ENCODE peak calls at places on chromosomes 5 and 9, in five cellular contexts. A is NT2/D1, C is HepG2, D is GM12878, T is H1. J is an unnamed sample.

GRCh38 chr5:72363146-72363802 is 43.1 kb downstream of the PTCD2 start:
- DNase-seq in A (peak), T (no peak), D (no peak), C (no peak), J (no peak)

GRCh38 chr5:96214442-96215197 is 218.4 kb downstream of the PCSK1 start:
- DNase-seq in A (no peak), T (no peak), C (peak), D (no peak), J (no peak)

GRCh38 chr5:59128646-59129290 is 545.9 kb downstream of the RAB3C start:
- DNase-seq in A (no peak), C (no peak), D (no peak), T (no peak), J (no peak)

GRCh38 chr9:37236822-37237221 is 116.4 kb downstream of the ZCCHC7 start:
- DNase-seq in T (no peak), A (no peak), D (no peak), C (no peak), J (no peak)

GRCh38 chr9:33731142-33731541 is 64.2 kb upstream of the PRSS3 start:
- DNase-seq in D (no peak), C (no peak), T (no peak), A (no peak), J (no peak)

GRCh38 chr5:82661462-82661861 is 383.3 kb upstream of the RPS23 start:
- DNase-seq in A (no peak), D (no peak), C (no peak), T (no peak), J (no peak)

GRCh38 chr5:10636363-10637142 is 72.7 kb downstream of the ANKRD33B start:
- DNase-seq in A (no peak), C (no peak), D (no peak), T (peak), J (no peak)

GRCh38 chr5:131671994-131672655 is 37.1 kb upstream of the RAPGEF6 start:
- DNase-seq in D (no peak), C (peak), T (no peak), A (no peak), J (no peak)

GRCh38 chr5:173925449-173926071 is 37.4 kb downstream of the CPEB4 start:
- DNase-seq in A (no peak), T (no peak), D (no peak), C (no peak), J (peak)

GRCh38 chr5:135915466-135916001 is 19.9 kb upstream of the IL9 start:
- DNase-seq in T (no peak), D (no peak), C (no peak), A (no peak), J (no peak)

GRCh38 chr5:33023649-33024048 is 312.5 kb downstream of the NPR3 start:
- DNase-seq in A (no peak), T (no peak), C (no peak), D (no peak), J (no peak)

GRCh38 chr5:16271851-16272250 is 92.3 kb upstream of the MARCHF11 start:
- DNase-seq in C (peak), A (no peak), D (no peak), T (no peak), J (no peak)
- TF ChIP-seq SUZ12 in C (no peak), A (no peak), D (no peak), T (no peak), J (no peak)

GRCh38 chr5:133828727-133829126 is 139.7 kb downstream of the C5orf15 start:
- DNase-seq in C (no peak), A (no peak), D (no peak), T (no peak), J (no peak)
- TF ChIP-seq SUZ12 in C (no peak), A (no peak), D (no peak), T (no peak), J (no peak)

GRCh38 chr5:119343042-119343441 is 12.8 kb upstream of the TNFAIP8 start:
- DNase-seq in D (no peak), C (no peak), T (no peak), A (no peak), J (no peak)

GRCh38 chr5:119339965-119340364 is 15.9 kb upstream of the TNFAIP8 start:
- DNase-seq in C (no peak), T (no peak), D (no peak), A (no peak), J (no peak)

GRCh38 chr5:119342414-119342813 is 13.4 kb upstream of the TNFAIP8 start:
- DNase-seq in A (no peak), C (no peak), D (no peak), T (no peak), J (no peak)

GRCh38 chr5:119340597-119341218 is 15.1 kb upstream of the TNFAIP8 start:
- DNase-seq in D (peak), C (no peak), A (no peak), T (no peak), J (no peak)

DNA sequence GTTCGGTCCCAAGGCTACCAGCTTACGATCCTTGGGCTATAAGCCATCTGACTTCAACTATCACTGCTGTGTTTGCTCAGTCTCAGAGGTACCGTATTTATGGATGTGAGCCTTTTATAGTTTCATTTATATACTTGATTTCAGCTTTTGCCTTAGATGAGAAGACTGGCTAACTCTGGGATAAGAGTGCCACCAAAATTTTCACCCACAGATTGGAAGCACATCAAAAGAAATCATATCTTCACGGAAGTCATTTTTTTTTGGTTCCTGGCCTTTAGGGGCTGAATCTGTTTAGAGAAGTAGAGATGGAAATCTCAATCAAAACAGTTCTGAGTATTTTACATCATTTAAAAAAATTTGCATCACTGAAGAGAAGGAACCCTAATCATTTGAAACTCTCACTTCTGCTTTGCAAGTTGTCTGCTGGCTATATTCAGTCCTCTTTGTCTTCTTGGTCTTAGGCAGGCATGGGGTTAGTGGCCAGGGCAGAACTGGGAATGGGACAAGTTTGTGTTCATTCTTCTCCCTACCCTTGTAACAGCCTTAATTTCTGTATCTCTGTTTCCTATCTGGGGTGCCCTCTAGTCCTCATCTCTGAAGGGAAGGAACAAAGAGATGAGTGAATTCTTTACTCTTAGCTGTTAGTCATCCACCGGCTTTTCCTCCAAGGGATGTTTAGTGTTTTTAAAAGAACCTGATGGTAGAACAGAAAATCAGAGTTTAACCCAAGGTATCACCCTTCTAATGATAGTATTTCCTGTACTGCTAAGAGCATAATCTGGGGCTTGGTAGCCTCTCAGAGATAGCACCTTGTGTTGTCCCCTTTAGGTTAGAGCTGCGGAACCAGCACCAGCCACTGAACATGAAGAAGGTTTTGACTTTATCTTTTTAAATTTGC is 14.1 kb upstream of the TNFAIP8 start:
- DNase-seq in D (peak), T (no peak), A (no peak), C (no peak), J (no peak)
- TF ChIP-seq SUZ12 in D (no peak), T (no peak), A (no peak), C (no peak), J (no peak)

GRCh38 chr5:134594797-134595457 is 37.7 kb downstream of the SAR1B start:
- DNase-seq in T (no peak), A (no peak), C (no peak), D (peak), J (no peak)
- TF ChIP-seq SUZ12 in T (no peak), A (no peak), C (no peak), D (no peak), J (no peak)

GRCh38 chr9:130450344-130451003 is 5.7 kb downstream of the ASS1 start:
- DNase-seq in C (peak), A (no peak), D (no peak), T (no peak), J (no peak)
- TF ChIP-seq SUZ12 in C (no peak), A (no peak), D (no peak), T (no peak), J (no peak)

DNA sequence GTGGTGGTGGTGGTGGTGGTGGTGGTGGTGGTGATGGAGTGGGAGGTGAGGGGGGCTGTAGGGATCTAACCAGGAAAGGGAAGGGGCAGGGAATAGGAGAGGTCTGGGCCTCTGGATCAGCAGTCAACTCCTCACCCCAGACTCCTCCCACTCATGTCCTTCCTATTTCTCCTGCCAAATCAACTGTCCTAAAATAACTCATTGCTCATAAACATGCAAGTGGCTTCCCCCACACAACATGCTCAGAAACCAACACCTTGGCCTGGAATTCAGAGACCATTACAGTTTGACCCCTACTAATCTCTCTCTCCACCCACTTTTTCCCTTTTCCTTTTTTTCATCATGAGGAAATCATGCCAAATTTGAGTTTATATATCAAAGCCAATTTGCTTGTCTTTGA is 8.4 kb upstream of the FSD1L start:
- DNase-seq in T (no peak), A (no peak), D (no peak), C (no peak), J (no peak)
- TF ChIP-seq SUZ12 in T (no peak), A (no peak), D (no peak), C (no peak), J (no peak)

GRCh38 chr5:121968910-121969607 is 7.3 kb downstream of the SRFBP1 start:
- DNase-seq in D (no peak), T (no peak), A (no peak), C (no peak), J (no peak)
- TF ChIP-seq SUZ12 in D (no peak), T (no peak), A (no peak), C (no peak), J (no peak)

GRCh38 chr5:159412284-159413046 is 82.2 kb upstream of the IL12B start:
- DNase-seq in D (peak), T (no peak), A (no peak), C (no peak), J (no peak)
- TF ChIP-seq SUZ12 in D (no peak), T (no peak), A (no peak), C (no peak), J (no peak)

GRCh38 chr9:77013186-77013931 is 6.1 kb upstream of the FOXB2 start:
- DNase-seq in D (no peak), C (no peak), T (no peak), A (no peak), J (no peak)

GRCh38 chr9:77013932-77014596 is 5.4 kb upstream of the FOXB2 start:
- DNase-seq in C (no peak), T (peak), A (no peak), D (no peak), J (no peak)

GRCh38 chr9:77016111-77016525 is 3.3 kb upstream of the FOXB2 start:
- DNase-seq in T (peak), C (no peak), A (no peak), D (no peak), J (no peak)

GRCh38 chr9:77015291-77016048 is 4.0 kb upstream of the FOXB2 start:
- DNase-seq in D (no peak), C (no peak), T (no peak), A (no peak), J (no peak)

GRCh38 chr9:77014597-77015263 is 4.7 kb upstream of the FOXB2 start:
- DNase-seq in T (peak), A (no peak), D (no peak), C (no peak), J (no peak)
- TF ChIP-seq SUZ12 in T (peak), A (peak), D (no peak), C (no peak), J (no peak)

J was measured in HEK293T.